ENCODE peak calls at places on chromosomes 2 and 18, in nine cellular contexts. One of them, this sample, is unnamed.

GRCh38 chr18:8615397-8616025 is 6.3 kb downstream of the RAB12 start:
- DNase-seq in left ventricle myocardium inferior: no peak
- DNase-seq in CD4-positive, alpha-beta T cell: no peak
- DNase-seq in Daoy: peak
- DNase-seq in stomach: no peak
- DNase-seq in AG08395: peak
- DNase-seq in non-pigmented ciliary epithelial cell: peak
- DNase-seq in endothelial cell: no peak
- DNase-seq in lower lobe of right lung: no peak
- DNase-seq in this sample: no peak

GRCh38 chr2:156476516-156477206 is 40.5 kb downstream of the GPD2 start:
- DNase-seq in left ventricle myocardium inferior: no peak
- DNase-seq in CD4-positive, alpha-beta T cell: no peak
- DNase-seq in Daoy: peak
- DNase-seq in stomach: no peak
- DNase-seq in AG08395: peak
- DNase-seq in non-pigmented ciliary epithelial cell: peak
- DNase-seq in endothelial cell: no peak
- DNase-seq in lower lobe of right lung: no peak
- DNase-seq in this sample: no peak

GRCh38 chr2:199459286-199460100 is 1.8 kb upstream of the SATB2 start:
- DNase-seq in left ventricle myocardium inferior: peak
- DNase-seq in CD4-positive, alpha-beta T cell: peak
- DNase-seq in Daoy: peak
- DNase-seq in stomach: peak
- DNase-seq in AG08395: peak
- DNase-seq in non-pigmented ciliary epithelial cell: peak
- DNase-seq in endothelial cell: peak
- DNase-seq in lower lobe of right lung: peak
- DNase-seq in this sample: no peak

GRCh38 chr2:161710131-161710915 is 86.1 kb downstream of the SLC4A10 start:
- DNase-seq in left ventricle myocardium inferior: no peak
- DNase-seq in CD4-positive, alpha-beta T cell: no peak
- DNase-seq in Daoy: no peak
- DNase-seq in stomach: no peak
- DNase-seq in AG08395: peak
- DNase-seq in non-pigmented ciliary epithelial cell: peak
- DNase-seq in endothelial cell: no peak
- DNase-seq in lower lobe of right lung: no peak
- DNase-seq in this sample: no peak

GRCh38 chr2:105744091-105744908 is 412 bp upstream of the NCK2 start:
- DNase-seq in left ventricle myocardium inferior: peak
- DNase-seq in CD4-positive, alpha-beta T cell: peak
- DNase-seq in Daoy: peak
- DNase-seq in stomach: peak
- DNase-seq in AG08395: peak
- DNase-seq in non-pigmented ciliary epithelial cell: no peak
- DNase-seq in endothelial cell: peak
- DNase-seq in lower lobe of right lung: peak
- DNase-seq in this sample: peak

GRCh38 chr2:235740821-235741220 is 247.0 kb downstream of the AGAP1 start:
- DNase-seq in left ventricle myocardium inferior: no peak
- DNase-seq in CD4-positive, alpha-beta T cell: no peak
- DNase-seq in Daoy: no peak
- DNase-seq in stomach: no peak
- DNase-seq in AG08395: no peak
- DNase-seq in non-pigmented ciliary epithelial cell: no peak
- DNase-seq in endothelial cell: peak
- DNase-seq in lower lobe of right lung: no peak
- DNase-seq in this sample: no peak

GRCh38 chr2:219954331-219954730 is 326.9 kb downstream of the SLC4A3 start:
- DNase-seq in left ventricle myocardium inferior: no peak
- DNase-seq in CD4-positive, alpha-beta T cell: no peak
- DNase-seq in Daoy: no peak
- DNase-seq in stomach: no peak
- DNase-seq in AG08395: no peak
- DNase-seq in non-pigmented ciliary epithelial cell: no peak
- DNase-seq in endothelial cell: no peak
- DNase-seq in lower lobe of right lung: no peak
- DNase-seq in this sample: no peak

GRCh38 chr2:156896294-156896693 is 361.2 kb upstream of the GALNT5 start:
- DNase-seq in left ventricle myocardium inferior: no peak
- DNase-seq in CD4-positive, alpha-beta T cell: no peak
- DNase-seq in Daoy: peak
- DNase-seq in stomach: no peak
- DNase-seq in AG08395: peak
- DNase-seq in non-pigmented ciliary epithelial cell: no peak
- DNase-seq in endothelial cell: no peak
- DNase-seq in lower lobe of right lung: no peak
- DNase-seq in this sample: peak

GRCh38 chr2:232348936-232349335 is 29.6 kb upstream of the ALPP start:
- DNase-seq in left ventricle myocardium inferior: no peak
- DNase-seq in CD4-positive, alpha-beta T cell: no peak
- DNase-seq in Daoy: peak
- DNase-seq in stomach: peak
- DNase-seq in AG08395: no peak
- DNase-seq in non-pigmented ciliary epithelial cell: no peak
- DNase-seq in endothelial cell: no peak
- DNase-seq in lower lobe of right lung: peak
- DNase-seq in this sample: no peak

GRCh38 chr2:221571108-221571390 is 1.1 kb downstream of the EPHA4 start:
- DNase-seq in left ventricle myocardium inferior: no peak
- DNase-seq in CD4-positive, alpha-beta T cell: no peak
- DNase-seq in Daoy: peak
- DNase-seq in stomach: no peak
- DNase-seq in AG08395: no peak
- DNase-seq in non-pigmented ciliary epithelial cell: no peak
- DNase-seq in endothelial cell: no peak
- DNase-seq in lower lobe of right lung: peak
- DNase-seq in this sample: no peak

GRCh38 chr18:76874643-76875389 is 52.5 kb downstream of the ZNF236 start:
- DNase-seq in left ventricle myocardium inferior: no peak
- DNase-seq in CD4-positive, alpha-beta T cell: peak
- DNase-seq in Daoy: no peak
- DNase-seq in stomach: no peak
- DNase-seq in AG08395: no peak
- DNase-seq in non-pigmented ciliary epithelial cell: no peak
- DNase-seq in endothelial cell: peak
- DNase-seq in lower lobe of right lung: no peak
- DNase-seq in this sample: no peak

GRCh38 chr2:227143895-227144294 is 20.1 kb downstream of the COL4A4 start:
- DNase-seq in left ventricle myocardium inferior: no peak
- DNase-seq in CD4-positive, alpha-beta T cell: no peak
- DNase-seq in Daoy: no peak
- DNase-seq in stomach: no peak
- DNase-seq in AG08395: no peak
- DNase-seq in non-pigmented ciliary epithelial cell: no peak
- DNase-seq in endothelial cell: no peak
- DNase-seq in lower lobe of right lung: no peak
- DNase-seq in this sample: no peak

GRCh38 chr2:127448526-127448925 is 30.3 kb downstream of the PROC start:
- DNase-seq in left ventricle myocardium inferior: no peak
- DNase-seq in CD4-positive, alpha-beta T cell: no peak
- DNase-seq in Daoy: no peak
- DNase-seq in stomach: no peak
- DNase-seq in AG08395: peak
- DNase-seq in non-pigmented ciliary epithelial cell: no peak
- DNase-seq in endothelial cell: no peak
- DNase-seq in lower lobe of right lung: no peak
- DNase-seq in this sample: no peak

This sample was measured in activated T-helper 2 cell treated with anti-CD3 and anti-CD28 coated beads, Interferon-gamma antibody, Interleukin-2, Interleukin-4, amounts not matched to agents 10 μg/mL and 5 μg/mL and 100 μg/mL, durations not matched to agents 14 hours and 24 hours and 36 hours.